ENCODE peak calls at places on chromosomes 4 and X, in four cellular contexts. K, A, O and X are unnamed samples. For H3K4me1, the result is how much of the 10 kb centered on the place peaks cover.

GRCh38 chr4:118849867-118850812 is 14.2 kb upstream of the SEC24D start:
- DNase-seq in K (no peak), A (peak), O (peak), X (no peak)

GRCh38 chr4:26717332-26717731 is 133.4 kb downstream of the TBC1D19 start:
- DNase-seq in K (no peak), A (peak), O (no peak), X (no peak)

GRCh38 chr4:8289151-8289750 is 19.7 kb downstream of the HTRA3 start:
- DNase-seq in K (no peak), A (no peak), O (no peak), X (peak)

GRCh38 chrX:133415276-133416105 is at the start of gene GPC4:
- DNase-seq in K (no peak), A (peak), O (peak), X (peak)

GRCh38 chr4:133095591-133095990 is 53.5 kb upstream of the PCDH10 start:
- DNase-seq in K (no peak), A (peak), O (no peak), X (no peak)

GRCh38 chr4:11748169-11748872 is 319.6 kb upstream of the HS3ST1 start:
- DNase-seq in K (no peak), A (peak), O (peak), X (no peak)

GRCh38 chr4:5746829-5747745 is 36.1 kb downstream of the EVC start:
- DNase-seq in K (no peak), A (peak), O (peak), X (no peak)

GRCh38 chrX:149470960-149471359 is 34.1 kb downstream of the IDS start:
- DNase-seq in K (no peak), A (peak), O (peak), X (peak)

GRCh38 chr4:83386931-83387897 is 52.6 kb upstream of the HPSE start:
- DNase-seq in K (no peak), A (peak), O (peak), X (no peak)

GRCh38 chr4:555566-556275 is 20.4 kb downstream of the TMEM271 start:
- DNase-seq in K (no peak), A (no peak), O (no peak), X (no peak)

GRCh38 chr4:165966833-165967232 is 93.8 kb downstream of the TLL1 start:
- DNase-seq in K (no peak), A (no peak), O (no peak), X (no peak)

GRCh38 chr4:124409044-124409443 is 303.5 kb downstream of the ANKRD50 start:
- DNase-seq in K (no peak), A (peak), O (no peak), X (no peak)

GRCh38 chr4:82017680-82018079 is 356.1 kb downstream of the HNRNPD start:
- DNase-seq in K (no peak), A (peak), O (no peak), X (no peak)

GRCh38 chrX:23435575-23435974 is 100.9 kb downstream of the PTCHD1 start:
- DNase-seq in K (no peak), A (no peak), O (no peak), X (no peak)

GRCh38 chrX:153865685-153866084 is 20.3 kb downstream of the L1CAM start:
- DNase-seq in K (no peak), A (no peak), O (no peak), X (no peak)

GRCh38 chr4:77859256-77859655 is 3.4 kb upstream of the MRPL1 start:
- DNase-seq in K (no peak), A (no peak), O (no peak), X (no peak)

GRCh38 chr4:2846172-2846571 is 2.5 kb downstream of the ADD1 start:
- DNase-seq in K (no peak), A (no peak), O (no peak), X (no peak)

GRCh38 chr4:74157116-74157742 is 689 bp upstream of the MTHFD2L start:
- DNase-seq in K (no peak), A (peak), O (no peak), X (no peak)

GRCh38 chr4:156198511-156198910 is 244.8 kb upstream of the CTSO start:
- DNase-seq in K (no peak), A (no peak), O (no peak), X (no peak)

GRCh38 chr4:106898621-106899230 is 137.4 kb downstream of the DKK2 start:
- DNase-seq in K (no peak), A (peak), O (peak), X (peak)

GRCh38 chr4:52660643-52661042 is 1.5 kb upstream of the USP46 start:
- DNase-seq in K (no peak), A (no peak), O (no peak), X (no peak)

GRCh38 chr4:28225005-28225404 is 1364.4 kb downstream of the STIM2 start:
- DNase-seq in K (no peak), A (no peak), O (peak), X (no peak)

GRCh38 chrX:125293792-125294780 is 25.6 kb upstream of the TEX13C start:
- DNase-seq in K (no peak), A (no peak), O (no peak), X (no peak)

GRCh38 chrX:77788050-77788449 is 2.0 kb upstream of the ATRX start:
- DNase-seq in K (no peak), A (no peak), O (no peak), X (no peak)

GRCh38 chr4:7547368-7548040 is 112.8 kb upstream of the PSAPL1 start:
- DNase-seq in K (no peak), A (peak), O (no peak), X (no peak)

GRCh38 chr4:11650801-11651596 is 222.3 kb upstream of the HS3ST1 start:
- DNase-seq in K (no peak), A (no peak), O (no peak), X (no peak)

GRCh38 chr4:133720001-133720400 is 481.6 kb downstream of the PABPC4L start:
- DNase-seq in K (no peak), A (peak), O (no peak), X (no peak)

GRCh38 chr4:2745981-2746806 is 9.9 kb downstream of the TNIP2 start:
- DNase-seq in K (peak), A (peak), O (peak), X (no peak)

GRCh38 chr4:36414248-36414647 is 132.8 kb downstream of the DTHD1 start:
- DNase-seq in K (no peak), A (no peak), O (no peak), X (no peak)

GRCh38 chr4:16225996-16226815 is at the start of gene TAPT1:
- DNase-seq in K (no peak), A (peak), O (no peak), X (peak)

GRCh38 chrX:10011991-10012390 is 44.8 kb downstream of the CLDN34 start:
- DNase-seq in K (no peak), A (no peak), O (no peak), X (no peak)

GRCh38 chrX:10012776-10013175 is 45.6 kb downstream of the CLDN34 start:
- DNase-seq in K (no peak), A (no peak), O (no peak), X (no peak)

GRCh38 chrX:10015711-10016515 is 48.8 kb downstream of the CLDN34 start:
- DNase-seq in K (no peak), A (peak), O (peak), X (peak)

GRCh38 chrX:10016516-10017132 is 49.5 kb downstream of the CLDN34 start:
- DNase-seq in K (no peak), A (peak), O (no peak), X (no peak)

GRCh38 chrX:10014462-10015373 is 47.6 kb downstream of the CLDN34 start:
- DNase-seq in K (no peak), A (peak), O (peak), X (peak)
- H3K4me3 ChIP-seq in K (peak), A (peak), O (peak), X (peak)

GRCh38 chr4:95563638-95564337 is 15.0 kb upstream of the UNC5C start:
- DNase-seq in K (no peak), A (no peak), O (no peak), X (no peak)

GRCh38 chr4:95556460-95556859 is 7.7 kb upstream of the UNC5C start:
- DNase-seq in K (no peak), A (peak), O (no peak), X (no peak)

DNA sequence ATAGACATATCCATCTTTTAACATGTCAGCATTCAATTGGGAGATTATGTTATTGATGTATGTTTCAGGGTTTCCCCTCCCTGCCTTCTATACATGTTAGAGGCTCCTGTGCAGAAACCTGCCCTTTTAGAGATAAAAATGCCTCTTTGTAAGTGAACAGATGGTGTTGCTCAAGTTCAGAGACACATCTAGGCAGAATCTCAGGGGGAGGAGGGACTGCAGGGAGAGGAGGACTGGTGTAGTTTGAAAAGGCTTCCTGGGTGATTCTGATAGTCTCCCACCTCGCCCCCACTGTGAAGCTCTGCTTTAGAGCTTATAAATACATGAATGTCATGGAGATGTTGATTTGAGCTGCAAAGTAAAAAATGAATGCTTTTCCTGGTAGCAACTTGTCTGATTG is 12.0 kb upstream of the UNC5C start:
- DNase-seq in K (no peak), A (no peak), O (no peak), X (no peak)
- H3K4me1 ChIP-seq in K (under half), A (under half), O (under half), X (under half)

GRCh38 chrX:135522878-135523693 is 2.6 kb downstream of the INTS6L start:
- DNase-seq in K (no peak), A (no peak), O (no peak), X (no peak)
- H3K4me3 ChIP-seq in K (peak), A (peak), O (no peak), X (no peak)

GRCh38 chrX:29318051-29318450 is 730.8 kb downstream of the IL1RAPL1 start:
- DNase-seq in K (no peak), A (peak), O (no peak), X (no peak)
- H3K4me1 ChIP-seq in K (under half), A (under half), O (under half), X (under half)

DNA sequence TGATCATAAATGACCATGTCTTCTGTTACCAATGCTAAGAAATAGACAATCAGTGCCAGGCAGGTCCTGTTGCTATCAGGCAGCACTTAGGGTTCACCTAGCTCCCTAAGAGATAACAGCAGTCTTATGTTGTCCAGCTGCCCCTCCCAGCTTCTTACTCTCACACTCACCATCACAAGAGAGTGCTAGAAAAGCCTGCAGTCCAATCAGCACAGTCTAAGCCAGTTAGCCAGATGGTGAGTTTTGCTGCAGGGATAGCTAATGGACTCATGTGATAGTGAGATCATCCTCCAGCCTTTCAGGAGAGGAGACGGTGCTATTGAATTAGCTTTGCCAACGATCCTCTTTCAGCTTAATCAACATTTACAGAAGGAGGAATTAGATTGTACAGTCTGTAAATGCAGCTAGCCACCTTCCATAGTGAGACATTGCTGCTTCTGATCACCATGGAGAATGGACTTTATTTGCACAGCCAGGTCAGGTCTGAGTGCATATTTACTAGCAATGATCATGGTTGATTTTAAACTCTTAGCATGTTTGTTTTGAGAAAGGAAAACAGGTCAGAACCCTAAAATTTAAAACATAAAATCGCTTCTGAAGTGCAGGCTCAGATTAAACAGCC is 438.3 kb downstream of the CENPC start:
- DNase-seq in K (no peak), A (no peak), O (no peak), X (no peak)
- H3K4me3 ChIP-seq in K (no peak), A (no peak), O (no peak), X (no peak)